ENCODE peak calls at places on chromosomes 11 and 22, in seven cellular contexts. N is GM23338, E is uterus, I is adipocyte, Q is aorta, B is mucosa of descending colon, F is heart left ventricle. K is an unnamed sample.

GRCh38 chr11:108672113-108672512 is 7.2 kb downstream of the DDX10 start:
- DNase-seq in N (peak; percentile 5), E (no peak), I (peak; percentile 53), Q (no peak), B (no peak), F (no peak), K (no peak)

GRCh38 chr22:27435839-27436581 is 365.5 kb downstream of the MN1 start:
- DNase-seq in N (peak; percentile 38), E (peak; percentile 47), I (peak; percentile 57), Q (peak; percentile 74), B (no peak), F (peak; percentile 85), K (peak; percentile 87)

GRCh38 chr11:3969613-3970012 is 114.1 kb downstream of the STIM1 start:
- DNase-seq in N (no peak), E (no peak), I (no peak), Q (no peak), B (no peak), F (no peak), K (no peak)

GRCh38 chr11:19868281-19868821 is 155.7 kb downstream of the NAV2 start:
- DNase-seq in N (peak; percentile 49), E (peak; percentile 24), I (peak; percentile 30), Q (peak; percentile 59), B (no peak), F (peak; percentile 81), K (peak; percentile 95)

GRCh38 chr22:20567371-20567847 is 60.0 kb downstream of the MED15 start:
- DNase-seq in N (no peak), E (no peak), I (peak; percentile 75), Q (no peak), B (no peak), F (no peak), K (no peak)

GRCh38 chr22:39090426-39091064 is 6.5 kb upstream of the APOBEC3H start:
- DNase-seq in N (no peak), E (no peak), I (no peak), Q (peak; percentile 62), B (peak; percentile 87), F (no peak), K (no peak)

GRCh38 chr11:92226331-92227232 is 2.0 kb downstream of the FAT3 start:
- DNase-seq in N (peak; percentile 89), E (no peak), I (peak; percentile 19), Q (peak; percentile 41), B (peak; percentile 43), F (no peak), K (peak; percentile 54)

GRCh38 chr22:47150426-47150825 is 388.0 kb downstream of the TBC1D22A start:
- DNase-seq in N (no peak), E (no peak), I (no peak), Q (no peak), B (no peak), F (no peak), K (no peak)

GRCh38 chr11:15836801-15837200 is 519.5 kb downstream of the SOX6 start:
- DNase-seq in N (no peak), E (no peak), I (no peak), Q (no peak), B (no peak), F (no peak), K (peak; percentile 21)

GRCh38 chr22:32717337-32718240 is 83.9 kb upstream of the TIMP3 start:
- DNase-seq in N (no peak), E (no peak), I (no peak), Q (no peak), B (no peak), F (peak; percentile 71), K (no peak)

GRCh38 chr22:36737776-36738175 is 34.2 kb upstream of the CACNG2 start:
- DNase-seq in N (no peak), E (no peak), I (no peak), Q (peak; percentile 73), B (peak; percentile 82), F (no peak), K (no peak)

GRCh38 chr11:9765320-9766101 is 101.6 kb downstream of the SWAP70 start:
- DNase-seq in N (peak; percentile 64), E (peak; percentile 57), I (peak; percentile 91), Q (peak; percentile 62), B (no peak), F (peak; percentile 80), K (peak; percentile 99)

GRCh38 chr11:92870241-92870826 is 99.1 kb upstream of the MTNR1B start:
- DNase-seq in N (no peak), E (no peak), I (no peak), Q (no peak), B (no peak), F (no peak), K (no peak)

GRCh38 chr11:910044-910588 is 494 bp downstream of the CHID1 start:
- DNase-seq in N (no peak), E (no peak), I (peak; percentile 50), Q (no peak), B (no peak), F (no peak), K (no peak)

GRCh38 chr11:26792956-26793355 is 71.1 kb upstream of the SLC5A12 start:
- DNase-seq in N (no peak), E (no peak), I (peak; percentile 89), Q (no peak), B (no peak), F (no peak), K (no peak)

GRCh38 chr11:121595717-121596156 is 143.0 kb upstream of the SORL1-AS1 start:
- DNase-seq in N (no peak), E (peak; percentile 43), I (peak; percentile 98), Q (peak; percentile 82), B (no peak), F (peak; percentile 45), K (no peak)

GRCh38 chr22:50415426-50415825 is 59.4 kb downstream of the SBF1 start:
- DNase-seq in N (no peak), E (no peak), I (no peak), Q (peak; percentile 21), B (no peak), F (no peak), K (no peak)

GRCh38 chr11:128579790-128580504 is 7.4 kb downstream of the ETS1 start:
- DNase-seq in N (no peak), E (no peak), I (no peak), Q (no peak), B (no peak), F (no peak), K (no peak)

GRCh38 chr22:44588348-44588747 is 90.3 kb upstream of the RTL6 start:
- DNase-seq in N (no peak), E (no peak), I (no peak), Q (peak; percentile 21), B (peak; percentile 9), F (no peak), K (no peak)

GRCh38 chr22:44587911-44588310 is 89.9 kb upstream of the RTL6 start:
- DNase-seq in N (no peak), E (no peak), I (no peak), Q (peak; percentile 2), B (no peak), F (no peak), K (no peak)

GRCh38 chr22:44585559-44586121 is 87.6 kb upstream of the RTL6 start:
- DNase-seq in N (no peak), E (peak; percentile 11), I (no peak), Q (peak; percentile 38), B (peak; percentile 27), F (peak; percentile 16), K (no peak)

GRCh38 chr22:44586337-44586990 is 88.4 kb upstream of the RTL6 start:
- DNase-seq in N (no peak), E (no peak), I (no peak), Q (peak; percentile 29), B (peak; percentile 25), F (no peak), K (no peak)

GRCh38 chr22:44587004-44587793 is 89.2 kb upstream of the RTL6 start:
- DNase-seq in N (no peak), E (no peak), I (no peak), Q (peak; percentile 42), B (peak; percentile 37), F (no peak), K (peak; percentile 47)
- H3K4me3 ChIP-seq in N (no peak overlapping the region), E (no peak overlapping the region), I (no peak overlapping the region), Q (no peak overlapping the region), B (no peak overlapping the region), F (no peak overlapping the region), K (no peak overlapping the region)

GRCh38 chr11:89168396-89168795 is 9.3 kb upstream of the TYR start:
- DNase-seq in N (no peak), E (no peak), I (no peak), Q (no peak), B (no peak), F (no peak), K (peak; percentile 2)

GRCh38 chr11:89159974-89160373 is 17.7 kb upstream of the TYR start:
- DNase-seq in N (no peak), E (no peak), I (no peak), Q (no peak), B (no peak), F (no peak), K (no peak)

GRCh38 chr11:89161949-89162348 is 15.7 kb upstream of the TYR start:
- DNase-seq in N (no peak), E (no peak), I (no peak), Q (no peak), B (no peak), F (no peak), K (no peak)

GRCh38 chr11:89163686-89164085 is 14.0 kb upstream of the TYR start:
- DNase-seq in N (no peak), E (no peak), I (no peak), Q (no peak), B (no peak), F (no peak), K (no peak)
- H3K4me1 ChIP-seq in N (no peaks in the 10 kb centered on the region), E (no peaks in the 10 kb centered on the region), I (no peaks in the 10 kb centered on the region), Q (no peaks in the 10 kb centered on the region), B (no peaks in the 10 kb centered on the region), F (no peaks in the 10 kb centered on the region), K (peaks cover 7% of the 10 kb centered on the region)

GRCh38 chr11:84193706-84194105 is 907.5 kb upstream of the CCDC90B start:
- DNase-seq in N (no peak), E (no peak), I (no peak), Q (no peak), B (no peak), F (no peak), K (no peak)

DNA sequence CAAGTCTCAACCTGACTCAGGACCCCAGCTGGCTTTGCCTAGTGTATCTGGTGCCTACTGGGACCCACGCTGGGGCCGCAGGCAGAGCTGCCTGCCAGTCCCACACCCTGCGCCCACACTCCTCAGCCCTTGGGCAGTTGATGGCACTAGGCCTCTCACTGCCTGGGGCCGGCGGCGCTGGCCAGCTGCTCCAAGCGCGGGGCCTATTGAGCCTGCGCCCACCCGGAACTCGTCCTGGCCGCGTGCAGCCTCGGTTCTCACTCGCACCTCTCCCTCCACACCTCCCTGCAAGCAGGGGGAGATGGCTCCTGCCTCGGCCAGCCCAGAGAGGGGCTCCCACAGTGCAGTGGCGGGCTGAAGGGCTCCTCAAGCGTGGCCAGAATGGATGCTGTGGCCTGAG is 908.5 kb upstream of the CCDC90B start:
- DNase-seq in N (no peak), E (no peak), I (no peak), Q (no peak), B (peak; percentile 34), F (no peak), K (no peak)
- H3K4me3 ChIP-seq in N (no peak overlapping the region), E (no peak overlapping the region), I (no peak overlapping the region), Q (no peak overlapping the region), B (no peak overlapping the region), F (no peak overlapping the region), K (no peak overlapping the region)

DNA sequence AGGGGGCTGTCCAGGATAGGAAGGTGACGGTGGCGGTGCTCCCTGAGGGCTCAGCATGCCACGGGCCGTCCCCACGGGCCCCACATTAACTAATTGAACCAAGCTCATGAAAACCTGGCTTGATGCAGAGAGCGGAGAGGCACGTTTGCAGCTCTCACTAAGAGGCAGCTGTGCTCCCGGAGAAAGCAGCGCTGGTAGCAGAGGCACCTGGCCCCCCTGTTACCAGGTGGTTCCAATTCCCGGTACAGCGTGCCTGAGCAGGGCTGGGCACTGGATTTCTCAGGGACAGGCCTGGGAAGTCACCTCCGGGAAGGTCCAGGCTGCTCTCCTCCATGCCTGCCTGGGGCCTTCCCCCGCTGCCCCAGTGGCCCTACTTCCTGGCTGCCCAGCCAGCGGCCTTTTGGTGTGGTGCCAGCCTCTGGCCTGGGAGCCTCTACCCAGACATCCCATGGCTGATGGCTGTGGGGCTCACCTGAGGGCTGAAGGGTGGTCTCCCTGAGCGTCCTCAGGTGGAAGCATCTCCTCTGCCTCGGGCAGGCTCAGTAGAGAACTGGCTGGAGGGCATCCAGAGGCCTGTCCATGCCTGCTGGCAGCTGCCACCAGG is 1.2 kb downstream of the KCNQ1 start:
- DNase-seq in N (peak; percentile 13), E (no peak), I (no peak), Q (peak; percentile 50), B (peak; percentile 76), F (peak; percentile 40), K (no peak)
- H3K4me1 ChIP-seq in N (no peaks in the 10 kb centered on the region), E (no peaks in the 10 kb centered on the region), I (no peaks in the 10 kb centered on the region), Q (no peaks in the 10 kb centered on the region), B (peaks cover 32% of the 10 kb centered on the region), F (peaks cover 37% of the 10 kb centered on the region), K (no peaks in the 10 kb centered on the region)